ENCODE peak calls at places on chromosomes 2 and 18, in six cellular contexts. D is SK-N-SH, L is sigmoid colon, E is stomach, N is H1, A is GM12878. G is an unnamed sample.

GRCh38 chr18:70289351-70290330 is 796 bp downstream of the SOCS6 start:
- DNase-seq in D (peak), L (no peak), E (peak), N (no peak), A (no peak), G (peak)

GRCh38 chr2:10982931-10983701 is 71.4 kb downstream of the KCNF1 start:
- DNase-seq in D (no peak), L (peak), E (no peak), N (no peak), A (no peak), G (peak)

GRCh38 chr2:172464340-172465129 is 37.1 kb downstream of the ITGA6 start:
- DNase-seq in D (no peak), L (no peak), E (no peak), N (no peak), A (no peak), G (no peak)

GRCh38 chr18:34976899-34977786 is 64.1 kb upstream of the MAPRE2 start:
- DNase-seq in D (peak), L (peak), E (peak), N (no peak), A (no peak), G (peak)

GRCh38 chr2:20621366-20622295 is 29.3 kb downstream of the HS1BP3 start:
- DNase-seq in D (peak), L (peak), E (peak), N (no peak), A (no peak), G (peak)

GRCh38 chr2:202237787-202238233 is 587 bp downstream of the SUMO1 start:
- DNase-seq in D (peak), L (peak), E (no peak), N (no peak), A (no peak), G (peak)

GRCh38 chr2:54206596-54206995 is 49.4 kb downstream of the TSPYL6 start:
- DNase-seq in D (peak), L (no peak), E (no peak), N (no peak), A (no peak), G (no peak)

GRCh38 chr2:35410431-35411061 is 945.0 kb upstream of the CRIM1 start:
- DNase-seq in D (peak), L (no peak), E (peak), N (peak), A (peak), G (peak)

GRCh38 chr2:95061119-95061512 is 35.6 kb downstream of the MAL start:
- DNase-seq in D (no peak), L (no peak), E (no peak), N (no peak), A (no peak), G (no peak)

GRCh38 chr2:46073540-46074018 is 223.6 kb upstream of the EPAS1 start:
- DNase-seq in D (peak), L (peak), E (no peak), N (no peak), A (no peak), G (no peak)

GRCh38 chr18:79070486-79070885 is 1.3 kb downstream of the ATP9B start:
- DNase-seq in D (no peak), L (no peak), E (no peak), N (no peak), A (no peak), G (no peak)

GRCh38 chr18:23142285-23142929 is 7.1 kb downstream of the CABLES1 start:
- DNase-seq in D (no peak), L (no peak), E (no peak), N (no peak), A (no peak), G (no peak)

GRCh38 chr2:85183481-85183880 is 50.3 kb downstream of the TCF7L1 start:
- DNase-seq in D (no peak), L (no peak), E (no peak), N (no peak), A (no peak), G (no peak)

GRCh38 chr2:134206573-134206972 is 47.3 kb upstream of the MGAT5 start:
- DNase-seq in D (no peak), L (no peak), E (peak), N (no peak), A (no peak), G (no peak)

GRCh38 chr2:153057743-153058142 is 339.3 kb downstream of the ARL6IP6 start:
- DNase-seq in D (no peak), L (no peak), E (no peak), N (no peak), A (no peak), G (no peak)

GRCh38 chr18:61199131-61199903 is 133.9 kb upstream of the CDH20 start:
- DNase-seq in D (no peak), L (no peak), E (no peak), N (no peak), A (no peak), G (no peak)

GRCh38 chr2:71614976-71615768 is 161.8 kb downstream of the DYSF start:
- DNase-seq in D (peak), L (peak), E (peak), N (no peak), A (no peak), G (peak)

GRCh38 chr2:60759654-60760053 is 3.6 kb downstream of the PAPOLG start:
- DNase-seq in D (no peak), L (no peak), E (no peak), N (no peak), A (no peak), G (no peak)

GRCh38 chr2:95320986-95321767 is 24.0 kb downstream of the KCNIP3 start:
- DNase-seq in D (no peak), L (no peak), E (no peak), N (no peak), A (no peak), G (no peak)

GRCh38 chr2:187552959-187553681 is 1.1 kb downstream of the TFPI start:
- DNase-seq in D (no peak), L (no peak), E (no peak), N (no peak), A (no peak), G (no peak)

GRCh38 chr2:178418426-178418825 is 32.5 kb downstream of the PRKRA start:
- DNase-seq in D (no peak), L (no peak), E (no peak), N (no peak), A (no peak), G (no peak)

GRCh38 chr2:165840333-165840958 is 46.4 kb upstream of the GALNT3 start:
- DNase-seq in D (no peak), L (no peak), E (no peak), N (no peak), A (no peak), G (no peak)

GRCh38 chr18:44039826-44040225 is 640.9 kb upstream of the SETBP1 start:
- DNase-seq in D (no peak), L (no peak), E (no peak), N (no peak), A (no peak), G (no peak)

GRCh38 chr18:77162580-77162979 is 30.0 kb upstream of the MBP start:
- DNase-seq in D (no peak), L (no peak), E (no peak), N (no peak), A (no peak), G (no peak)

GRCh38 chr18:70328169-70328568 is 39.3 kb downstream of the SOCS6 start:
- DNase-seq in D (no peak), L (no peak), E (no peak), N (no peak), A (no peak), G (no peak)

GRCh38 chr2:239198221-239198620 is 202.6 kb downstream of the HDAC4 start:
- DNase-seq in D (no peak), L (peak), E (no peak), N (no peak), A (no peak), G (peak)

GRCh38 chr2:211923019-211923418 is 615.6 kb downstream of the ERBB4 start:
- DNase-seq in D (no peak), L (no peak), E (no peak), N (no peak), A (no peak), G (no peak)

GRCh38 chr18:47632970-47633635 is 297.4 kb downstream of the SMAD2 start:
- DNase-seq in D (peak), L (no peak), E (no peak), N (no peak), A (no peak), G (no peak)

GRCh38 chr2:24611626-24612025 is 120.6 kb downstream of the NCOA1 start:
- DNase-seq in D (no peak), L (no peak), E (no peak), N (no peak), A (no peak), G (no peak)

GRCh38 chr2:179461367-179461886 is 196.8 kb upstream of the SESTD1 start:
- DNase-seq in D (no peak), L (no peak), E (no peak), N (no peak), A (no peak), G (no peak)

GRCh38 chr2:128689971-128690370 is 371.3 kb upstream of the HS6ST1 start:
- DNase-seq in D (no peak), L (no peak), E (no peak), N (no peak), A (no peak), G (no peak)

GRCh38 chr18:79422022-79422782 is 26.5 kb downstream of the NFATC1 start:
- DNase-seq in D (no peak), L (no peak), E (no peak), N (no peak), A (no peak), G (no peak)

GRCh38 chr18:39627936-39628335 is 2062.3 kb upstream of the CELF4 start:
- DNase-seq in D (no peak), L (no peak), E (no peak), N (no peak), A (no peak), G (no peak)

GRCh38 chr2:42882756-42883155 is 90.4 kb upstream of the HAAO start:
- DNase-seq in D (no peak), L (no peak), E (no peak), N (no peak), A (no peak), G (no peak)

GRCh38 chr2:102126660-102127059 is 15.9 kb upstream of the IL1R1 start:
- DNase-seq in D (no peak), L (no peak), E (no peak), N (no peak), A (no peak), G (no peak)

GRCh38 chr18:34704823-34705222 is 5.3 kb upstream of the DTNA start:
- DNase-seq in D (no peak), L (no peak), E (no peak), N (no peak), A (no peak), G (no peak)

GRCh38 chr18:65206551-65207260 is 544.1 kb upstream of the CDH7 start:
- DNase-seq in D (no peak), L (no peak), E (no peak), N (no peak), A (no peak), G (no peak)

GRCh38 chr2:238098854-238099708 is 1.1 kb upstream of the ESPNL start:
- DNase-seq in D (peak), L (no peak), E (peak), N (no peak), A (no peak), G (no peak)

GRCh38 chr18:54679318-54680149 is 88.5 kb downstream of the DYNAP start:
- DNase-seq in D (peak), L (no peak), E (no peak), N (no peak), A (peak), G (no peak)

GRCh38 chr2:156513219-156513618 is 77.0 kb downstream of the GPD2 start:
- DNase-seq in D (no peak), L (no peak), E (no peak), N (no peak), A (no peak), G (no peak)

GRCh38 chr2:156512451-156512850 is 76.3 kb downstream of the GPD2 start:
- DNase-seq in D (no peak), L (no peak), E (no peak), N (no peak), A (no peak), G (no peak)

GRCh38 chr2:156517419-156517818 is 81.2 kb downstream of the GPD2 start:
- DNase-seq in D (no peak), L (no peak), E (no peak), N (no peak), A (no peak), G (no peak)

GRCh38 chr2:156511112-156511511 is 74.9 kb downstream of the GPD2 start:
- DNase-seq in D (no peak), L (no peak), E (no peak), N (no peak), A (no peak), G (no peak)

DNA sequence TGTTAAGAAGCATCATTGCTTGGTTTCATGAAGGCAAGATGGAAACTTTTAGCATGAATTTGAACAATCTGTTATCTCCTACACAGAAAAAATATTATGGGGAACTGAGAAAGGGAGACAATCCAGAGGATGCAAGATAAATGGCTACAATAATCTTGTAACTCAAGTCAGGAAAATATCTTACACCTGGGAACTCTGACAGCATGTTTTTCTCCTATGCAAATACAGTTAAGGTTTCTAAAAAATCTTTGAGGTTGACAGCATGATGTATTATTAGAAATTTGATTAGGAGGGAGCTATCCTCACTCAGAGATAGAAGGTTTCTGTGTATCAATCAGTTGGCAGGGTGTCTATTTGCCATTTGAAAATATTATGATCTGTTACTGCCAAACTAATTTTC is 75.6 kb downstream of the GPD2 start:
- DNase-seq in D (no peak), L (no peak), E (no peak), N (no peak), A (no peak), G (no peak)
- TF ChIP-seq EP300 in D (no peak), L (no peak), E (no peak), N (no peak), A (peak), G (no peak)

GRCh38 chr2:113248997-113249770 is 29.5 kb downstream of the PAX8 start:
- DNase-seq in D (peak), L (peak), E (peak), N (peak), A (peak), G (peak)
- TF ChIP-seq POLR2AphosphoS5 in D (no peak), L (no peak), E (no peak), N (no peak), A (no peak), G (no peak)

GRCh38 chr2:241357531-241357930 is 1.4 kb downstream of the FARP2 start:
- DNase-seq in D (no peak), L (no peak), E (no peak), N (no peak), A (no peak), G (no peak)

GRCh38 chr2:241358470-241358869 is 2.4 kb downstream of the FARP2 start:
- DNase-seq in D (no peak), L (no peak), E (no peak), N (no peak), A (peak), G (peak)

GRCh38 chr2:241356871-241357260 is 781 bp downstream of the FARP2 start:
- DNase-seq in D (no peak), L (no peak), E (no peak), N (no peak), A (no peak), G (no peak)

GRCh38 chr2:241354668-241355658 is 1.1 kb upstream of the FARP2 start:
- DNase-seq in D (peak), L (peak), E (peak), N (peak), A (no peak), G (peak)

GRCh38 chr2:241355983-241356870 is at the start of gene FARP2:
- DNase-seq in D (peak), L (peak), E (peak), N (peak), A (peak), G (peak)
- TF ChIP-seq CTCF in D (no peak), L (no peak), E (no peak), N (peak), A (no peak), G (no peak)

GRCh38 chr2:55391615-55392242 is 27.9 kb downstream of the CCDC88A start:
- DNase-seq in D (peak), L (no peak), E (no peak), N (no peak), A (no peak), G (no peak)
- TF ChIP-seq EP300 in D (no peak), L (no peak), E (no peak), N (no peak), A (no peak), G (no peak)